ENCODE peak calls at places on chromosomes 5 and 9, in five cellular contexts. One of them, this sample, is unnamed.

GRCh38 chr5:132439521-132440206 is 50.9 kb downstream of the IRF1 start:
- DNase-seq in fibroblast of lung: peak; percentile 94
- DNase-seq in amygdala: no peak
- DNase-seq in mucosa of descending colon: no peak
- DNase-seq in GM23248: peak; percentile 97
- DNase-seq in this sample: peak; percentile 98

GRCh38 chr5:109961755-109962154 is 272.0 kb downstream of the MAN2A1 start:
- DNase-seq in amygdala: no peak
- DNase-seq in GM23248: no peak
- DNase-seq in fibroblast of lung: no peak
- DNase-seq in mucosa of descending colon: no peak
- DNase-seq in this sample: no peak

GRCh38 chr9:89723696-89724095 is 118.9 kb downstream of the GADD45G start:
- DNase-seq in fibroblast of lung: peak; percentile 52
- DNase-seq in amygdala: no peak
- DNase-seq in GM23248: no peak
- DNase-seq in mucosa of descending colon: no peak
- DNase-seq in this sample: no peak

GRCh38 chr9:126788046-126788445 is 16.8 kb upstream of the ZBTB43 start:
- DNase-seq in amygdala: no peak
- DNase-seq in GM23248: no peak
- DNase-seq in fibroblast of lung: no peak
- DNase-seq in mucosa of descending colon: no peak
- DNase-seq in this sample: peak; percentile 27

GRCh38 chr5:3127423-3127911 is 376.0 kb upstream of the IRX2 start:
- DNase-seq in mucosa of descending colon: no peak
- DNase-seq in GM23248: no peak
- DNase-seq in fibroblast of lung: no peak
- DNase-seq in amygdala: no peak
- DNase-seq in this sample: no peak

GRCh38 chr9:97803167-97804058 is 49.6 kb upstream of the FOXE1 start:
- DNase-seq in amygdala: peak; percentile 62
- DNase-seq in mucosa of descending colon: peak; percentile 84
- DNase-seq in fibroblast of lung: peak; percentile 42
- DNase-seq in GM23248: peak; percentile 82
- DNase-seq in this sample: peak; percentile 53

GRCh38 chr5:137870647-137871339 is 3.1 kb downstream of the MYOT start:
- DNase-seq in GM23248: no peak
- DNase-seq in mucosa of descending colon: no peak
- DNase-seq in fibroblast of lung: no peak
- DNase-seq in amygdala: no peak
- DNase-seq in this sample: no peak

GRCh38 chr5:143010335-143010734 is 240.2 kb downstream of the ARHGAP26 start:
- DNase-seq in amygdala: no peak
- DNase-seq in mucosa of descending colon: no peak
- DNase-seq in fibroblast of lung: peak; percentile 42
- DNase-seq in GM23248: peak; percentile 9
- DNase-seq in this sample: no peak

GRCh38 chr5:143659614-143660238 is 152.2 kb upstream of the HMHB1 start:
- DNase-seq in fibroblast of lung: no peak
- DNase-seq in amygdala: no peak
- DNase-seq in mucosa of descending colon: no peak
- DNase-seq in GM23248: no peak
- DNase-seq in this sample: no peak

GRCh38 chr5:168931638-168932345 is 352.6 kb upstream of the PANK3 start:
- DNase-seq in fibroblast of lung: peak; percentile 84
- DNase-seq in GM23248: peak; percentile 98
- DNase-seq in mucosa of descending colon: no peak
- DNase-seq in amygdala: no peak
- DNase-seq in this sample: peak; percentile 91

GRCh38 chr9:26955222-26955903 is 849 bp upstream of the IFT74 start:
- DNase-seq in fibroblast of lung: no peak
- DNase-seq in GM23248: peak; percentile 50
- DNase-seq in amygdala: no peak
- DNase-seq in mucosa of descending colon: no peak
- DNase-seq in this sample: peak; percentile 47

GRCh38 chr5:169710675-169711074 is 73.6 kb downstream of the DOCK2 start:
- DNase-seq in amygdala: no peak
- DNase-seq in GM23248: no peak
- DNase-seq in fibroblast of lung: no peak
- DNase-seq in mucosa of descending colon: no peak
- DNase-seq in this sample: no peak

GRCh38 chr9:78292716-78293497 is 4.0 kb upstream of the PSAT1 start:
- DNase-seq in fibroblast of lung: no peak
- DNase-seq in amygdala: no peak
- DNase-seq in GM23248: no peak
- DNase-seq in mucosa of descending colon: no peak
- DNase-seq in this sample: no peak

GRCh38 chr5:151004499-151004898 is 15.9 kb upstream of the GPX3 start:
- DNase-seq in fibroblast of lung: no peak
- DNase-seq in amygdala: no peak
- DNase-seq in mucosa of descending colon: no peak
- DNase-seq in GM23248: no peak
- DNase-seq in this sample: no peak

GRCh38 chr5:61449756-61450155 is 117.7 kb downstream of the ZSWIM6 start:
- DNase-seq in amygdala: no peak
- DNase-seq in mucosa of descending colon: no peak
- DNase-seq in fibroblast of lung: no peak
- DNase-seq in GM23248: peak; percentile 48
- DNase-seq in this sample: no peak

GRCh38 chr9:12613071-12613470 is 80.1 kb upstream of the TYRP1 start:
- DNase-seq in fibroblast of lung: no peak
- DNase-seq in mucosa of descending colon: no peak
- DNase-seq in amygdala: no peak
- DNase-seq in GM23248: no peak
- DNase-seq in this sample: no peak

GRCh38 chr9:97419315-97419867 is 7.5 kb downstream of the TDRD7 start:
- DNase-seq in fibroblast of lung: peak; percentile 55
- DNase-seq in GM23248: peak; percentile 76
- DNase-seq in mucosa of descending colon: no peak
- DNase-seq in amygdala: no peak
- DNase-seq in this sample: peak; percentile 85